ENCODE peak calls at places on chromosomes 16 and 17, in five cellular contexts. Q, R, L, Z and O are unnamed samples. For H3K9me3, the result is how much of the 10 kb centered on the place peaks cover.

GRCh38 chr16:9091867-9092281 is 430 bp downstream of the HAPSTR1 start:
- DNase-seq in L (peak), R (no peak), Q (peak), Z (peak), O (peak)

GRCh38 chr17:48601184-48601527 is 3.6 kb downstream of the HOXB6 start:
- DNase-seq in L (no peak), R (no peak), Z (no peak), Q (no peak), O (no peak)

GRCh38 chr16:21652451-21652850 is at the start of gene IGSF6:
- DNase-seq in R (no peak), Z (no peak), L (no peak), Q (no peak), O (no peak)

GRCh38 chr17:16437083-16437482 is 21.7 kb downstream of the TRPV2 start:
- DNase-seq in Q (no peak), L (no peak), Z (no peak), R (no peak), O (no peak)

GRCh38 chr17:78294356-78294755 is 62.9 kb downstream of the TMEM235 start:
- DNase-seq in Z (no peak), R (no peak), Q (no peak), L (no peak), O (no peak)

GRCh38 chr17:5297245-5297644 is 15.2 kb downstream of the RABEP1 start:
- DNase-seq in L (no peak), R (peak), Z (no peak), Q (no peak), O (no peak)

GRCh38 chr16:84832488-84833141 is 12.8 kb downstream of the CRISPLD2 start:
- DNase-seq in L (peak), Q (peak), R (no peak), Z (no peak), O (peak)

GRCh38 chr17:57783338-57783742 is 38.2 kb upstream of the CCDC182 start:
- DNase-seq in Q (peak), Z (peak), R (peak), L (peak), O (peak)

GRCh38 chr16:89863741-89864391 is 9.5 kb upstream of the TCF25 start:
- DNase-seq in R (no peak), L (no peak), Z (peak), Q (peak), O (no peak)

GRCh38 chr17:39671651-39672521 is 3.6 kb downstream of the PNMT start:
- DNase-seq in Q (peak), Z (peak), L (no peak), R (peak), O (peak)

GRCh38 chr17:80968602-80969029 is 23.0 kb upstream of the CHMP6 start:
- DNase-seq in Q (peak), Z (no peak), L (peak), R (no peak), O (peak)

DNA sequence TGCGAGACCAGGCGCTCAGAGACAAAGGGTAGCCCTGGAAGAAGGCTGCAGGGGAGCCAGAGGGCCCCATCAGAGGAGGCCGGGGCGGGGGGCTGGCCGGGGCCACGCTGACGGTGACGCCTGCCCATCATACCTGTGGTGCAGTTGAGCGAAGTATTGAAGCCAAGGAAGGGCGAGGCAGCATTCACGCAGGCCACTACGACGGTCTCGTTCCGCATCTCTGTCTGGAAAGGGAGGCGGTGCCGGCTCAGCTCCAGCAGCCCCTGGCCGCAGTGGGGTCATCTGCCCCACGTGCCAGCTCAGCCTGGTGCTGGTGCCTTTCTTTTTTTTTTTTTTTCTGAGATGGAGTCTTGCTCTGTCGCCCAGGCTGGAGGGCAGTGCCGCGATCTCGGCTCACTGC is 4.9 kb upstream of the MRPL28 start:
- DNase-seq in L (no peak), Z (no peak), R (no peak), Q (no peak), O (no peak)
- TF ChIP-seq CTCF in L (no peak), Z (no peak), R (no peak), Q (no peak), O (no peak)

GRCh38 chr16:49856741-49857330 is 924 bp upstream of the ZNF423 start:
- DNase-seq in R (peak), L (peak), Q (peak), Z (peak), O (peak)

GRCh38 chr16:49855822-49856740 is at the start of gene ZNF423:
- DNase-seq in Q (peak), Z (peak), R (no peak), L (no peak), O (no peak)

GRCh38 chr16:49851468-49851787 is 4.5 kb downstream of the ZNF423 start:
- DNase-seq in R (no peak), Q (peak), Z (peak), L (no peak), O (no peak)

GRCh38 chr16:49855280-49855821 is 561 bp downstream of the ZNF423 start:
- DNase-seq in Z (peak), Q (peak), L (peak), R (no peak), O (peak)

GRCh38 chr16:49854227-49855203 is 1.4 kb downstream of the ZNF423 start:
- DNase-seq in Q (peak), L (no peak), R (no peak), Z (peak), O (peak)
- H3K9me3 ChIP-seq in Q (under half), L (under half), R (under half), Z (under half), O (under half)

GRCh38 chr16:30923554-30924085 is at the start of gene FBXL19:
- DNase-seq in R (no peak), Z (no peak), Q (peak), L (no peak), O (peak)
- TF ChIP-seq POLR2A in R (peak), Z (peak), Q (no peak), L (no peak), O (no peak)

DNA sequence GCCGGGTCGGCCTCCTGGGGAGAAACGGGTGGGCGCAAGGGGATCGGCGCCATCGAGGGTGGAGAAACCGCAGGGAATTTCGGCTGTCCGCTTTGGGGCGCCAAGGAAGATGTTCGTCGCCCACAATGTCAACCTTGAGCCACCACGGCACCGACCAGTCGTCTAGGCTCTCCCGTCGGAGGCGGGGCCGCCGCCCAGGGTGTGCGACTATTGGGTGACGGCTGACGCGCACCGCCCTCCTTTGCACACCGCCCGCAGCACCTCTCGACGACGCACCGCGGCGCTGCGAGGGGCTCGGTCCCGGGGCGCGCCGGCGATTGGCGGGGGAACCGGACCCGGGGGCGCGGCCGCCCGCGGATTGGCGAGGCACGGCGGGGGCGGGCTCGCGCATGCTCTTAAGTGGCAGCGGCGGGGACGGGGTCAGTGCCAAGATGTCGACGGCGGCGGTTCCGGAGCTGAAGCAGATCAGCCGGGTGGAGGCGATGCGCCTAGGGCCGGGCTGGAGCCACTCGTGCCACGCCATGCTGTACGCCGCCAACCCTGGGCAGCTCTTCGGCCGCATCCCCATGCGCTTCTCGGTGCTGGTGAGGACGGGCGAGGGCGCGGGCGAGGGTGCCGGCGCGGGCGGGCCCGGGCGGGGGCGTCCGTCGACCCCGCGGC is at the start of gene NUDT16L1:
- DNase-seq in Q (peak), R (peak), L (peak), Z (peak), O (peak)
- TF ChIP-seq CTCF in Q (no peak), R (no peak), L (peak), Z (no peak), O (no peak)

DNA sequence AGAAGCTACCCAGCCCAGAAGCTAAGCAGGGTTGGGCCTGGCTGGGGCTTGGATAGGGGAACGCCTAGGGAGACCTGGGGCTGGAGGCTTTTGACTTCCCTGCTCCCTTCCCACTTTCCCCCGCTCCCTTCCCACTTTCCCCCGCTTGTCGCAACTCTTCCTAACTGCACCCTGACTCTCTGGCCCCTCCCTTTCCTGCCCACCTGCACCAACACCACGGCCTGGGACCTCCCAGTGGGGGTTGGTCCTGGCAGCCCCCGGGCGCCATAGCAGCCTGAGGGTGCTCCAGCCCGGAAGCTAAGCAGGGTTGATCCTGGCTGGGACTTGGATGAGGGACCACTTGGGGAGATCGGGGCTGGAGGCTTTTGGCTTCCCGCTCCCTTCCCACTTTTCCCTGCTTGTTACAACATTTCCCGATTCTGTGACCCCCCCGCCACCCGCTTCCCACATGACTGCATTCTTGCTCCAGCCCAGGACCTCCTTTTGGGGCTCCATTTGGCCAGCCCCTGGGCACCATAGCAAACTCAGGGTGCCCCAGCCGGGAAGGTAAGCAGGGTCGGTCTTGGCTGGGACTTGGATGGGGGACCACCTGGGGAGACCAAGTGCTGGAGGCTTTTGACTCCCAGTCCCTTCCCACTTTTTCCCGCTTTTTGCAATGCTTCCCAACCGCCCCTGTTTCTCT is 2287.0 kb downstream of the TP53TG3F start:
- DNase-seq in Z (no peak), Q (no peak), R (no peak), L (no peak), O (peak)
- H3K9me3 ChIP-seq in Z (under half), Q (under half), R (under half), L (under half), O (under half)

DNA sequence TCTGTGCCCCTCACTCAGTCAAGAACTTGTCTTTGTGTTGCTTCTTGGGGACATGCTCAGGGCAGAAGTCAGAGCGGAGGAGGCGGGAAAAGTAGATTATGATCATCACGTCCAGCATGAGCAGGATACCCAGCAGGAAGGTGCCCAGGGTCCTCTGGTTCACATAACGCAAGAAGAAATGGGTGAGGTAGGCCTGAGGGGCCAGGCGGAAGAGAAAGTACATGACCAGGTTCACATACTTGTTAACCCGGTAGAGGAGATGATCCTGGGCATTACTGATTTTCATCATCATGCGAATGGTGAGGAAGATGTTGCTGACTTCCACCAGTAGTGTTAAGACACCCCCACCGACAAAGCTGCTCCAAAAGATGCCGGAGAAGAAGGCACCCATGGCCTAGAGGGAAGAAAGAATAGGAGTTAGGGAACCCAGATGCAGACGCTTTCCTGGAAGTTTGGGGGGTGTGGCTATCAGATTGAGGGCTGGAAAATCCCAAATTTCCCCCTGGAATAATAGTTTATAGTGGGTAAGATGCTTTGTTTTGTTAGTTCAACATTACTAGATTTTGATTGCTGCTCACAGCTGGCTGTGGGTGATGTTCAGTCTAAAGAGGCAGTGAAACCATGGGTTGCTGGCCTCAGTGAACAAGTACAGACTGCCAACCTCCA is 1.4 kb downstream of the TLCD1 start:
- DNase-seq in Q (no peak), Z (no peak), L (no peak), R (no peak), O (no peak)
- TF ChIP-seq POLR2A in Q (no peak), Z (no peak), L (no peak), R (no peak), O (no peak)

GRCh38 chr17:72123964-72124791 is 3.4 kb downstream of the SOX9 start:
- DNase-seq in Z (no peak), Q (peak), R (no peak), L (no peak), O (no peak)

GRCh38 chr17:72122002-72122310 is 1.1 kb downstream of the SOX9 start:
- DNase-seq in Q (no peak), Z (no peak), R (no peak), L (no peak), O (no peak)

GRCh38 chr17:72122336-72122667 is 1.5 kb downstream of the SOX9 start:
- DNase-seq in Z (no peak), R (no peak), Q (no peak), L (no peak), O (no peak)

GRCh38 chr17:72122668-72123495 is 2.1 kb downstream of the SOX9 start:
- DNase-seq in R (no peak), Q (peak), Z (no peak), L (no peak), O (no peak)

GRCh38 chr17:72123496-72123963 is 2.7 kb downstream of the SOX9 start:
- DNase-seq in Z (no peak), Q (no peak), L (no peak), R (no peak), O (no peak)
- TF ChIP-seq CTCF in Z (no peak), Q (no peak), L (no peak), R (no peak), O (no peak)

GRCh38 chr17:8105957-8106398 is 12.3 kb downstream of the ALOXE3 start:
- DNase-seq in Q (no peak), R (no peak), Z (no peak), L (no peak), O (no peak)
- H3K9me3 ChIP-seq in Q (under half), R (under half), Z (under half), L (under half), O (under half)

GRCh38 chr17:29567362-29568330 is 809 bp upstream of the ABHD15 start:
- DNase-seq in Q (peak), Z (peak), L (peak), R (peak), O (peak)
- TF ChIP-seq POLR2A in Q (no peak), Z (peak), L (no peak), R (no peak), O (no peak)

DNA sequence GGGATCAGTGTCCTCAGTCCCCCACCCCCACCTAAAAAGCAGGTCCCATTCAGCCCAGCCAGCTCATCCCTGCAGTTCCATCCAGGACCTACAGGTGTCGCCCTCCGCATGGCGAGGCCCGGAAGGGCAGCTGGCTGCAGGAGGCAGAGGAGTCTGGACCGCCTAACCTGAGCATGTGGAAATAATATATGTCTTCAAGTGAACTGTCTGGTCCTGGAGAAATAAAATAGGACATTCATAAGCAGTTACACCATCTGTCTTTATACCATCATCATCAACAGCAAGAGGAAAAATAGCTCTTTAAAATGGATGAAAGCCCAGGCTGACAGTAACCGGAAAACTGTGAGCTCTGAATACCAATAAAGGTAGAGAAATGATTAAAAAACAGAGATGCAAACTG is 215.3 kb downstream of the ZFHX3 start:
- DNase-seq in R (no peak), Q (peak), L (peak), Z (peak), O (peak)
- TF ChIP-seq CTCF in R (peak), Q (peak), L (peak), Z (peak), O (peak)